ENCODE peak calls at places on chromosomes 2 and 18, in four cellular contexts. One of them, this sample, is unnamed.

GRCh38 chr18:60664736-60665135 is 292.2 kb upstream of the MC4R start:
- DNase-seq in activated CD4-positive, CD25-positive, alpha-beta regulatory T cell: no peak
- DNase-seq in A549: no peak
- DNase-seq in stimulated activated CD4-positive, alpha-beta T cell treated with anti-CD3 and anti-CD28 coated beads, TNF-alpha, amount 100 ng/mL, for 4 hours: no peak
- DNase-seq in this sample: no peak

GRCh38 chr18:48197819-48198218 is 211.4 kb downstream of the ZBTB7C start:
- DNase-seq in A549: no peak
- DNase-seq in activated CD4-positive, CD25-positive, alpha-beta regulatory T cell: no peak
- DNase-seq in stimulated activated CD4-positive, alpha-beta T cell treated with anti-CD3 and anti-CD28 coated beads, TNF-alpha, amount 100 ng/mL, for 4 hours: no peak
- DNase-seq in this sample: peak; percentile 3

GRCh38 chr2:2302359-2302758 is 28.7 kb downstream of the MYT1L start:
- DNase-seq in A549: no peak
- DNase-seq in activated CD4-positive, CD25-positive, alpha-beta regulatory T cell: no peak
- DNase-seq in stimulated activated CD4-positive, alpha-beta T cell treated with anti-CD3 and anti-CD28 coated beads, TNF-alpha, amount 100 ng/mL, for 4 hours: no peak
- DNase-seq in this sample: no peak

GRCh38 chr2:233029321-233029720 is 3.2 kb upstream of the NEU2 start:
- DNase-seq in activated CD4-positive, CD25-positive, alpha-beta regulatory T cell: no peak
- DNase-seq in stimulated activated CD4-positive, alpha-beta T cell treated with anti-CD3 and anti-CD28 coated beads, TNF-alpha, amount 100 ng/mL, for 4 hours: no peak
- DNase-seq in A549: no peak
- DNase-seq in this sample: peak; percentile 32

GRCh38 chr2:190255668-190256067 is 64.0 kb downstream of the HIBCH start:
- DNase-seq in activated CD4-positive, CD25-positive, alpha-beta regulatory T cell: no peak
- DNase-seq in A549: no peak
- DNase-seq in stimulated activated CD4-positive, alpha-beta T cell treated with anti-CD3 and anti-CD28 coated beads, TNF-alpha, amount 100 ng/mL, for 4 hours: no peak
- DNase-seq in this sample: no peak

GRCh38 chr2:23426284-23426905 is 41.4 kb downstream of the KLHL29 start:
- DNase-seq in A549: no peak
- DNase-seq in stimulated activated CD4-positive, alpha-beta T cell treated with anti-CD3 and anti-CD28 coated beads, TNF-alpha, amount 100 ng/mL, for 4 hours: no peak
- DNase-seq in activated CD4-positive, CD25-positive, alpha-beta regulatory T cell: no peak
- DNase-seq in this sample: no peak

GRCh38 chr2:59301466-59302402 is 1060.6 kb upstream of the FANCL start:
- DNase-seq in activated CD4-positive, CD25-positive, alpha-beta regulatory T cell: no peak
- DNase-seq in A549: peak; percentile 70
- DNase-seq in stimulated activated CD4-positive, alpha-beta T cell treated with anti-CD3 and anti-CD28 coated beads, TNF-alpha, amount 100 ng/mL, for 4 hours: no peak
- DNase-seq in this sample: peak; percentile 62

GRCh38 chr2:193276560-193276959 is 1081.8 kb upstream of the TMEFF2 start:
- DNase-seq in A549: no peak
- DNase-seq in activated CD4-positive, CD25-positive, alpha-beta regulatory T cell: no peak
- DNase-seq in stimulated activated CD4-positive, alpha-beta T cell treated with anti-CD3 and anti-CD28 coated beads, TNF-alpha, amount 100 ng/mL, for 4 hours: no peak
- DNase-seq in this sample: no peak

GRCh38 chr2:219230201-219230540 is 565 bp downstream of the ANKZF1 start:
- DNase-seq in A549: no peak
- DNase-seq in stimulated activated CD4-positive, alpha-beta T cell treated with anti-CD3 and anti-CD28 coated beads, TNF-alpha, amount 100 ng/mL, for 4 hours: no peak
- DNase-seq in activated CD4-positive, CD25-positive, alpha-beta regulatory T cell: no peak
- DNase-seq in this sample: peak; percentile 51

GRCh38 chr2:54503192-54503591 is 47.1 kb downstream of the SPTBN1 start:
- DNase-seq in stimulated activated CD4-positive, alpha-beta T cell treated with anti-CD3 and anti-CD28 coated beads, TNF-alpha, amount 100 ng/mL, for 4 hours: no peak
- DNase-seq in A549: peak; percentile 60
- DNase-seq in activated CD4-positive, CD25-positive, alpha-beta regulatory T cell: no peak
- DNase-seq in this sample: no peak

GRCh38 chr18:75360206-75360605 is 67.3 kb downstream of the SMIM21 start:
- DNase-seq in stimulated activated CD4-positive, alpha-beta T cell treated with anti-CD3 and anti-CD28 coated beads, TNF-alpha, amount 100 ng/mL, for 4 hours: no peak
- DNase-seq in A549: no peak
- DNase-seq in activated CD4-positive, CD25-positive, alpha-beta regulatory T cell: no peak
- DNase-seq in this sample: no peak

GRCh38 chr2:96264656-96265348 is 995 bp downstream of the TMEM127 start:
- DNase-seq in activated CD4-positive, CD25-positive, alpha-beta regulatory T cell: no peak
- DNase-seq in A549: no peak
- DNase-seq in stimulated activated CD4-positive, alpha-beta T cell treated with anti-CD3 and anti-CD28 coated beads, TNF-alpha, amount 100 ng/mL, for 4 hours: peak; percentile 1
- DNase-seq in this sample: peak; percentile 30

GRCh38 chr2:7427293-7428060 is 510.3 kb downstream of the RNF144A start:
- DNase-seq in activated CD4-positive, CD25-positive, alpha-beta regulatory T cell: no peak
- DNase-seq in stimulated activated CD4-positive, alpha-beta T cell treated with anti-CD3 and anti-CD28 coated beads, TNF-alpha, amount 100 ng/mL, for 4 hours: no peak
- DNase-seq in A549: peak; percentile 60
- DNase-seq in this sample: peak; percentile 49

GRCh38 chr18:11327656-11328055 is 178.3 kb upstream of the PIEZO2 start:
- DNase-seq in A549: no peak
- DNase-seq in stimulated activated CD4-positive, alpha-beta T cell treated with anti-CD3 and anti-CD28 coated beads, TNF-alpha, amount 100 ng/mL, for 4 hours: no peak
- DNase-seq in activated CD4-positive, CD25-positive, alpha-beta regulatory T cell: no peak
- DNase-seq in this sample: no peak

GRCh38 chr18:21534327-21534726 is 66.2 kb downstream of the ESCO1 start:
- DNase-seq in stimulated activated CD4-positive, alpha-beta T cell treated with anti-CD3 and anti-CD28 coated beads, TNF-alpha, amount 100 ng/mL, for 4 hours: no peak
- DNase-seq in A549: no peak
- DNase-seq in activated CD4-positive, CD25-positive, alpha-beta regulatory T cell: no peak
- DNase-seq in this sample: no peak

GRCh38 chr2:149129433-149129832 is 90.9 kb downstream of the LYPD6B start:
- DNase-seq in stimulated activated CD4-positive, alpha-beta T cell treated with anti-CD3 and anti-CD28 coated beads, TNF-alpha, amount 100 ng/mL, for 4 hours: no peak
- DNase-seq in activated CD4-positive, CD25-positive, alpha-beta regulatory T cell: no peak
- DNase-seq in A549: no peak
- DNase-seq in this sample: no peak

GRCh38 chr2:162243305-162243693 is at the start of gene FAP:
- DNase-seq in A549: no peak
- DNase-seq in activated CD4-positive, CD25-positive, alpha-beta regulatory T cell: no peak
- DNase-seq in stimulated activated CD4-positive, alpha-beta T cell treated with anti-CD3 and anti-CD28 coated beads, TNF-alpha, amount 100 ng/mL, for 4 hours: no peak
- DNase-seq in this sample: no peak

GRCh38 chr2:106275971-106276370 is 81.9 kb upstream of the UXS1 start:
- DNase-seq in stimulated activated CD4-positive, alpha-beta T cell treated with anti-CD3 and anti-CD28 coated beads, TNF-alpha, amount 100 ng/mL, for 4 hours: no peak
- DNase-seq in activated CD4-positive, CD25-positive, alpha-beta regulatory T cell: no peak
- DNase-seq in A549: no peak
- DNase-seq in this sample: no peak

GRCh38 chr2:47321411-47322031 is 81.4 kb upstream of the MSH2 start:
- DNase-seq in stimulated activated CD4-positive, alpha-beta T cell treated with anti-CD3 and anti-CD28 coated beads, TNF-alpha, amount 100 ng/mL, for 4 hours: no peak
- DNase-seq in A549: no peak
- DNase-seq in activated CD4-positive, CD25-positive, alpha-beta regulatory T cell: no peak
- DNase-seq in this sample: no peak

GRCh38 chr18:24321071-24321470 is 76.6 kb downstream of the OSBPL1A start:
- DNase-seq in stimulated activated CD4-positive, alpha-beta T cell treated with anti-CD3 and anti-CD28 coated beads, TNF-alpha, amount 100 ng/mL, for 4 hours: no peak
- DNase-seq in activated CD4-positive, CD25-positive, alpha-beta regulatory T cell: no peak
- DNase-seq in A549: no peak
- DNase-seq in this sample: no peak

GRCh38 chr2:239188536-239188935 is 212.3 kb downstream of the HDAC4 start:
- DNase-seq in A549: no peak
- DNase-seq in stimulated activated CD4-positive, alpha-beta T cell treated with anti-CD3 and anti-CD28 coated beads, TNF-alpha, amount 100 ng/mL, for 4 hours: no peak
- DNase-seq in activated CD4-positive, CD25-positive, alpha-beta regulatory T cell: no peak
- DNase-seq in this sample: no peak

GRCh38 chr2:221571391-221572179 is 519 bp downstream of the EPHA4 start:
- DNase-seq in stimulated activated CD4-positive, alpha-beta T cell treated with anti-CD3 and anti-CD28 coated beads, TNF-alpha, amount 100 ng/mL, for 4 hours: no peak
- DNase-seq in activated CD4-positive, CD25-positive, alpha-beta regulatory T cell: no peak
- DNase-seq in A549: no peak
- DNase-seq in this sample: peak; percentile 36

GRCh38 chr2:239224249-239224605 is 176.6 kb downstream of the HDAC4 start:
- DNase-seq in stimulated activated CD4-positive, alpha-beta T cell treated with anti-CD3 and anti-CD28 coated beads, TNF-alpha, amount 100 ng/mL, for 4 hours: no peak
- DNase-seq in activated CD4-positive, CD25-positive, alpha-beta regulatory T cell: no peak
- DNase-seq in A549: no peak
- DNase-seq in this sample: no peak

GRCh38 chr18:22409445-22409844 is 8.3 kb downstream of the CTAGE1 start:
- DNase-seq in stimulated activated CD4-positive, alpha-beta T cell treated with anti-CD3 and anti-CD28 coated beads, TNF-alpha, amount 100 ng/mL, for 4 hours: no peak
- DNase-seq in A549: no peak
- DNase-seq in activated CD4-positive, CD25-positive, alpha-beta regulatory T cell: no peak
- DNase-seq in this sample: no peak

This sample was measured in RWPE1.